ENCODE peak calls at places on chromosomes 16 and 17, in eight cellular contexts. One of them, this sample, is unnamed.

GRCh38 chr17:774320-774584 is 7.8 kb downstream of the GLOD4 start:
- DNase-seq in epithelial cell of esophagus: no peak
- DNase-seq in choroid plexus epithelial cell: no peak
- DNase-seq in body of pancreas: no peak
- DNase-seq in PC-9: no peak
- DNase-seq in psoas muscle: no peak
- DNase-seq in uterus: no peak
- DNase-seq in spleen: no peak
- DNase-seq in this sample: no peak

GRCh38 chr17:82145550-82146165 is 47.6 kb upstream of the FASN start:
- DNase-seq in PC-9: no peak
- DNase-seq in body of pancreas: no peak
- DNase-seq in epithelial cell of esophagus: no peak
- DNase-seq in uterus: no peak
- DNase-seq in spleen: peak
- DNase-seq in choroid plexus epithelial cell: no peak
- DNase-seq in psoas muscle: no peak
- DNase-seq in this sample: no peak

GRCh38 chr16:52404546-52404945 is 142.4 kb downstream of the TOX3 start:
- DNase-seq in uterus: no peak
- DNase-seq in PC-9: no peak
- DNase-seq in psoas muscle: no peak
- DNase-seq in body of pancreas: no peak
- DNase-seq in epithelial cell of esophagus: peak
- DNase-seq in spleen: no peak
- DNase-seq in choroid plexus epithelial cell: no peak
- DNase-seq in this sample: no peak

GRCh38 chr16:27880312-27880711 is 183.2 kb downstream of the GSG1L start:
- DNase-seq in choroid plexus epithelial cell: no peak
- DNase-seq in psoas muscle: no peak
- DNase-seq in uterus: no peak
- DNase-seq in PC-9: no peak
- DNase-seq in body of pancreas: no peak
- DNase-seq in epithelial cell of esophagus: no peak
- DNase-seq in spleen: no peak
- DNase-seq in this sample: no peak

GRCh38 chr16:46911038-46911437 is 26.9 kb downstream of the GPT2 start:
- DNase-seq in uterus: no peak
- DNase-seq in spleen: no peak
- DNase-seq in PC-9: no peak
- DNase-seq in psoas muscle: no peak
- DNase-seq in body of pancreas: no peak
- DNase-seq in choroid plexus epithelial cell: no peak
- DNase-seq in epithelial cell of esophagus: no peak
- DNase-seq in this sample: no peak

GRCh38 chr16:46756772-46757171 is 8.6 kb upstream of the MYLK3 start:
- DNase-seq in epithelial cell of esophagus: no peak
- DNase-seq in uterus: no peak
- DNase-seq in body of pancreas: no peak
- DNase-seq in PC-9: no peak
- DNase-seq in psoas muscle: no peak
- DNase-seq in choroid plexus epithelial cell: no peak
- DNase-seq in spleen: peak
- DNase-seq in this sample: no peak

GRCh38 chr16:72856797-72857196 is 191.1 kb downstream of the ZFHX3 start:
- DNase-seq in uterus: no peak
- DNase-seq in choroid plexus epithelial cell: peak
- DNase-seq in PC-9: no peak
- DNase-seq in spleen: no peak
- DNase-seq in body of pancreas: peak
- DNase-seq in psoas muscle: no peak
- DNase-seq in epithelial cell of esophagus: peak
- DNase-seq in this sample: no peak

GRCh38 chr17:76548378-76549214 is 8.8 kb downstream of the PRCD start:
- DNase-seq in choroid plexus epithelial cell: no peak
- DNase-seq in spleen: peak
- DNase-seq in uterus: no peak
- DNase-seq in body of pancreas: no peak
- DNase-seq in epithelial cell of esophagus: no peak
- DNase-seq in psoas muscle: no peak
- DNase-seq in PC-9: no peak
- DNase-seq in this sample: no peak

GRCh38 chr17:28970879-28971278 is 19.6 kb upstream of the PHF12 start:
- DNase-seq in spleen: no peak
- DNase-seq in PC-9: no peak
- DNase-seq in body of pancreas: no peak
- DNase-seq in psoas muscle: no peak
- DNase-seq in choroid plexus epithelial cell: no peak
- DNase-seq in uterus: no peak
- DNase-seq in epithelial cell of esophagus: no peak
- DNase-seq in this sample: no peak

GRCh38 chr17:36509272-36509985 is 22.9 kb downstream of the ZNHIT3 start:
- DNase-seq in epithelial cell of esophagus: no peak
- DNase-seq in spleen: no peak
- DNase-seq in body of pancreas: no peak
- DNase-seq in uterus: no peak
- DNase-seq in psoas muscle: no peak
- DNase-seq in PC-9: no peak
- DNase-seq in choroid plexus epithelial cell: no peak
- DNase-seq in this sample: no peak

GRCh38 chr16:84458606-84459516 is 45.6 kb downstream of the MEAK7 start:
- DNase-seq in body of pancreas: no peak
- DNase-seq in choroid plexus epithelial cell: no peak
- DNase-seq in epithelial cell of esophagus: no peak
- DNase-seq in spleen: peak
- DNase-seq in uterus: peak
- DNase-seq in psoas muscle: no peak
- DNase-seq in PC-9: no peak
- DNase-seq in this sample: no peak

GRCh38 chr17:39134878-39135277 is 16.6 kb downstream of the PLXDC1 start:
- DNase-seq in epithelial cell of esophagus: no peak
- DNase-seq in body of pancreas: no peak
- DNase-seq in uterus: no peak
- DNase-seq in PC-9: no peak
- DNase-seq in psoas muscle: peak
- DNase-seq in spleen: no peak
- DNase-seq in choroid plexus epithelial cell: no peak
- DNase-seq in this sample: no peak

GRCh38 chr17:39130205-39130604 is 21.2 kb downstream of the PLXDC1 start:
- DNase-seq in uterus: no peak
- DNase-seq in psoas muscle: no peak
- DNase-seq in spleen: no peak
- DNase-seq in PC-9: no peak
- DNase-seq in body of pancreas: no peak
- DNase-seq in epithelial cell of esophagus: no peak
- DNase-seq in choroid plexus epithelial cell: no peak
- DNase-seq in this sample: no peak

DNA sequence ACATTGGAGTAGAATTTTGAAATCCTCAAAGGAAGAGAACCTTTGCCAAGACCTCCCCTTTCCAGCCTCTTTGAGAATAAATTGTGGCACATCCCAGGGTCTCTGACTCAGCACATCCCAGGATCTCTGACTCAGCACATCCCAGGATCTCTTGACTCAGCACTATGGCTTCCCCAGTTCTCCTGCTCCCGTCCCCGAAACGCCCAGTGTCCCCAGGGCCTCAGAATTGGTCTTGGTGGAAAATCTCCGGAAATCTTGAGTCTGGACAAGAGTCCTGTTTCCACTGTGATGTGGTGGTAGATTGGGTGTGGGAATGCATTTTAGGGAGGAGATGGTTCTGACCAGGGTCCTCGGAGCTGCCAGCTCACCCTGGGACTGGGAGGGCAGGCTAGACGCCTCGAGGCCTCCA is 19.2 kb downstream of the PLXDC1 start:
- DNase-seq in uterus: peak
- DNase-seq in choroid plexus epithelial cell: peak
- DNase-seq in psoas muscle: peak
- DNase-seq in epithelial cell of esophagus: peak
- DNase-seq in body of pancreas: no peak
- DNase-seq in spleen: no peak
- DNase-seq in PC-9: no peak
- DNase-seq in this sample: no peak
- TF ChIP-seq CTCF in uterus: no peak
- TF ChIP-seq CTCF in choroid plexus epithelial cell: no peak
- TF ChIP-seq CTCF in psoas muscle: no peak
- TF ChIP-seq CTCF in epithelial cell of esophagus: no peak
- TF ChIP-seq CTCF in body of pancreas: no peak
- TF ChIP-seq CTCF in spleen: no peak
- TF ChIP-seq CTCF in PC-9: no peak
- TF ChIP-seq CTCF in this sample: no peak

GRCh38 chr16:22928882-22929281 is 114.9 kb downstream of the HS3ST2 start:
- DNase-seq in epithelial cell of esophagus: no peak
- DNase-seq in choroid plexus epithelial cell: no peak
- DNase-seq in spleen: no peak
- DNase-seq in psoas muscle: no peak
- DNase-seq in PC-9: no peak
- DNase-seq in uterus: no peak
- DNase-seq in body of pancreas: no peak
- DNase-seq in this sample: no peak

GRCh38 chr16:22926105-22926751 is 112.3 kb downstream of the HS3ST2 start:
- DNase-seq in choroid plexus epithelial cell: no peak
- DNase-seq in spleen: no peak
- DNase-seq in body of pancreas: no peak
- DNase-seq in PC-9: no peak
- DNase-seq in uterus: no peak
- DNase-seq in epithelial cell of esophagus: no peak
- DNase-seq in psoas muscle: no peak
- DNase-seq in this sample: no peak

GRCh38 chr16:22927306-22927705 is 113.3 kb downstream of the HS3ST2 start:
- DNase-seq in choroid plexus epithelial cell: no peak
- DNase-seq in body of pancreas: no peak
- DNase-seq in PC-9: no peak
- DNase-seq in uterus: no peak
- DNase-seq in spleen: no peak
- DNase-seq in psoas muscle: no peak
- DNase-seq in epithelial cell of esophagus: no peak
- DNase-seq in this sample: no peak

GRCh38 chr16:22923491-22923890 is 109.5 kb downstream of the HS3ST2 start:
- DNase-seq in uterus: no peak
- DNase-seq in choroid plexus epithelial cell: no peak
- DNase-seq in spleen: no peak
- DNase-seq in PC-9: no peak
- DNase-seq in psoas muscle: no peak
- DNase-seq in body of pancreas: no peak
- DNase-seq in epithelial cell of esophagus: no peak
- DNase-seq in this sample: no peak

DNA sequence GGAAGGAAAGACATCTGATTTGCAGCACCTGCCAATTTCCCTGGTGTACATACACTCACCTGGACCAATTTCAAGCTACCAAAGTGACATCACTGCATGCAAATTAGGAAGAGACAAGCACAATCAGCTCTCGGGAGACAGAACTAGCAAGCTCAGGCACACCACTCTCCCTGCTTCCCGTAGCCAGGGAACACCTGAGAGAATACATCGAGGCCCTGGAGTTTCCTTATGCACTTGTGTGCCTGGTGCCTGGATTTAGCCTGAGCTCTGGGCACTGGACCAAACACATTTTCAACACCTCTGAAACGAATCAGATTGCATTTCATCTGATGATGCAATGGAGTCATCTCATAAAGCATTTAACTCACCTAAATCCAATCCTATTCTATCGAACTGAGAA is 110.5 kb downstream of the HS3ST2 start:
- DNase-seq in epithelial cell of esophagus: peak
- DNase-seq in psoas muscle: no peak
- DNase-seq in spleen: no peak
- DNase-seq in body of pancreas: peak
- DNase-seq in choroid plexus epithelial cell: no peak
- DNase-seq in PC-9: no peak
- DNase-seq in uterus: no peak
- DNase-seq in this sample: no peak
- H3K4me3 ChIP-seq in epithelial cell of esophagus: no peak
- H3K4me3 ChIP-seq in psoas muscle: no peak
- H3K4me3 ChIP-seq in spleen: no peak
- H3K4me3 ChIP-seq in body of pancreas: no peak
- H3K4me3 ChIP-seq in choroid plexus epithelial cell: no peak
- H3K4me3 ChIP-seq in PC-9: no peak
- H3K4me3 ChIP-seq in uterus: no peak
- H3K4me3 ChIP-seq in this sample: no peak

GRCh38 chr16:29789775-29790182 is 772 bp upstream of the KIF22 start:
- DNase-seq in choroid plexus epithelial cell: no peak
- DNase-seq in epithelial cell of esophagus: no peak
- DNase-seq in psoas muscle: no peak
- DNase-seq in spleen: peak
- DNase-seq in uterus: peak
- DNase-seq in PC-9: no peak
- DNase-seq in body of pancreas: no peak
- DNase-seq in this sample: no peak

GRCh38 chr16:29784901-29785500 is 5.5 kb upstream of the KIF22 start:
- DNase-seq in epithelial cell of esophagus: peak
- DNase-seq in uterus: peak
- DNase-seq in spleen: peak
- DNase-seq in body of pancreas: peak
- DNase-seq in choroid plexus epithelial cell: peak
- DNase-seq in PC-9: no peak
- DNase-seq in psoas muscle: peak
- DNase-seq in this sample: no peak

GRCh38 chr16:29779474-29779873 is 1.4 kb downstream of the ZG16 start:
- DNase-seq in spleen: no peak
- DNase-seq in PC-9: peak
- DNase-seq in epithelial cell of esophagus: peak
- DNase-seq in psoas muscle: no peak
- DNase-seq in uterus: no peak
- DNase-seq in choroid plexus epithelial cell: no peak
- DNase-seq in body of pancreas: no peak
- DNase-seq in this sample: no peak

DNA sequence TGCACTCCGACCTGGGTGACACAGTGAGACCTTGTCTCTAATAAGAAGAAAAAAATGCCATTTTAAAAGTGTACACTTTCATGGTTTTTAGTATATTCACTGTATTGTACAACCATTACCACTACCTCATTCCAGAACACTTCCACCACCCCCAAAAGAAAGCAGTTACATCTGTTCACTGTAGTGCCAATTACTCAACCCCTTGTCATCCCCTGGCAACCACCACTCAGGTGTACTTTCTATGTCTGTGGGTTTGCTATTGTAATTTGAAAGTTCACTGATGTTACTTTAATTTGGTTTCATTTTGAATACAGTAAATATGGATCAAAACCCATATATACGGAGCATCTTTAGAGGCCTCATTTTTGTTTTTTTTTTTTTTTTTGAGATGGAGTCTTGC is 6.1 kb downstream of the ZG16 start:
- DNase-seq in spleen: no peak
- DNase-seq in epithelial cell of esophagus: peak
- DNase-seq in body of pancreas: no peak
- DNase-seq in PC-9: peak
- DNase-seq in psoas muscle: no peak
- DNase-seq in choroid plexus epithelial cell: no peak
- DNase-seq in uterus: no peak
- DNase-seq in this sample: no peak
- TF ChIP-seq CTCF in spleen: no peak
- TF ChIP-seq CTCF in epithelial cell of esophagus: no peak
- TF ChIP-seq CTCF in body of pancreas: no peak
- TF ChIP-seq CTCF in PC-9: no peak
- TF ChIP-seq CTCF in psoas muscle: no peak
- TF ChIP-seq CTCF in choroid plexus epithelial cell: no peak
- TF ChIP-seq CTCF in uterus: no peak
- TF ChIP-seq CTCF in this sample: no peak

DNA sequence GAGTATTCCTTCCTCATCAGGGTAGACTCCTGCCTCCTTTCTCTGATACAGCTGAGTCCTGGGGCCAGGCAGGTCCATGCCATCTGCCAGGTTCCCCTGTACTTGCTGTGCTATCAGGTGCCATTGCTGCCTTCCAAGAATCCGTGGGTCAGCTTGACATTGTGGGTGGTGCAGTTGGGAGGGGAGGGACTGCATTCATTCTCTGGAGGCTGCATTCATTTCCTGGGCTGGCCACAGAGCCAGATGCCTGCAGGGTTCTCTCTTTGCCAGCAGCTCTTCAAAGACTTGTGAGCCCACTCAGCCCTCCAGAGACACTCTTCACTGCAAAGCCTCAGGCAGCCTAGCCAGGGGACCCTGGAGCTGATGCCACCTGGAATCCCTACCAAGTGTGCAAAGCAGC is 20.7 kb downstream of the ANKFN1 start:
- DNase-seq in uterus: no peak
- DNase-seq in spleen: no peak
- DNase-seq in psoas muscle: peak
- DNase-seq in epithelial cell of esophagus: no peak
- DNase-seq in PC-9: no peak
- DNase-seq in body of pancreas: no peak
- DNase-seq in choroid plexus epithelial cell: no peak
- DNase-seq in this sample: no peak
- H3K4me3 ChIP-seq in uterus: no peak
- H3K4me3 ChIP-seq in spleen: no peak
- H3K4me3 ChIP-seq in psoas muscle: no peak
- H3K4me3 ChIP-seq in epithelial cell of esophagus: no peak
- H3K4me3 ChIP-seq in PC-9: no peak
- H3K4me3 ChIP-seq in body of pancreas: no peak
- H3K4me3 ChIP-seq in choroid plexus epithelial cell: no peak
- H3K4me3 ChIP-seq in this sample: no peak